ENCODE peak calls at places on chromosome 6, in five cellular contexts. M is HCT116, J is OCI-LY7, Z is GM23338, S is GM23248. K is an unnamed sample.

GRCh38 chr6:134984821-134985220 is 34.9 kb upstream of the ALDH8A1 start:
- DNase-seq in M (no peak), J (no peak), Z (no peak), S (peak), K (no peak)

GRCh38 chr6:137493218-137494038 is 766 bp downstream of the OLIG3 start:
- DNase-seq in M (no peak), J (no peak), Z (peak), S (no peak), K (no peak)

GRCh38 chr6:62229231-62229630 is 56.8 kb downstream of the KHDRBS2 start:
- DNase-seq in M (no peak), J (no peak), Z (no peak), S (no peak), K (peak)

GRCh38 chr6:29628419-29629281 is 4.3 kb downstream of the GABBR1 start:
- DNase-seq in M (no peak), J (peak), Z (peak), S (peak), K (peak)

GRCh38 chr6:137217801-137218472 is 1.2 kb downstream of the IFNGR1 start:
- DNase-seq in M (no peak), J (peak), Z (no peak), S (peak), K (peak)

GRCh38 chr6:56663344-56663743 is 20.7 kb upstream of the DST start:
- DNase-seq in M (no peak), J (no peak), Z (no peak), S (peak), K (peak)

GRCh38 chr6:125153541-125154183 is at the start of gene TPD52L1:
- DNase-seq in M (peak), J (peak), Z (peak), S (peak), K (peak)

GRCh38 chr6:97085772-97086171 is 161.2 kb downstream of the KLHL32 start:
- DNase-seq in M (no peak), J (no peak), Z (no peak), S (peak), K (no peak)

GRCh38 chr6:15462717-15463525 is 199.9 kb downstream of the DTNBP1 start:
- DNase-seq in M (no peak), J (no peak), Z (no peak), S (peak), K (no peak)

GRCh38 chr6:134295953-134296553 is 21.9 kb downstream of the SGK1 start:
- DNase-seq in M (peak), J (peak), Z (peak), S (peak), K (peak)

GRCh38 chr6:16690244-16691142 is 70.8 kb downstream of the ATXN1 start:
- DNase-seq in M (no peak), J (no peak), Z (no peak), S (peak), K (no peak)

GRCh38 chr6:27893836-27894807 is 18.1 kb downstream of the OR2B2 start:
- DNase-seq in M (peak), J (peak), Z (peak), S (peak), K (peak)

GRCh38 chr6:139187489-139187888 is 52.6 kb downstream of the HECA start:
- DNase-seq in M (no peak), J (no peak), Z (no peak), S (no peak), K (no peak)

DNA sequence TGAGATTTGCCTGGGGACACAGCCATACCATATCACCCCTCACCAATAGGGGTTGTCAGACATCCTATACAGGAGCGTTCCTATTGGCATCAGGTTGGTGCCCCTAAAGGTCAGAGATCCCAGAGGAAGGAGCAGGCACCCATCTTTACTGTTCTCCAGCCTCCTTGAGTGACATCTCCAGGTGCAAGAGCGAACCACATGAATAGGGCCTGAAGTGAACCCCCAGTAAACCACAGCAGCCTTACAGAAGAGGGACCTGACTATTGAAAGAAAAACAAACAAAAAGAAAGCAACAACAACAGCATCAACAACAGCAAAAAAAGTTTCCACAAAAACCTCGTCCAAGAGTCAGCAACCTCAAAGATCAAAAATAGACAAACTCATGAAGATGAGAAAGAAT is 32.7 kb upstream of the SENP6 start:
- DNase-seq in M (no peak), J (no peak), Z (no peak), S (no peak), K (no peak)
- H3K4me2 ChIP-seq in M (no peak), J (no peak), Z (no peak), S (no peak), K (no peak)

GRCh38 chr6:18307006-18307405 is 42.7 kb upstream of the DEK start:
- DNase-seq in M (no peak), J (no peak), Z (peak), S (peak), K (no peak)

GRCh38 chr6:18308070-18308735 is 43.9 kb upstream of the DEK start:
- DNase-seq in M (no peak), J (no peak), Z (no peak), S (peak), K (no peak)

GRCh38 chr6:18302561-18303439 is 38.5 kb upstream of the DEK start:
- DNase-seq in M (no peak), J (peak), Z (peak), S (no peak), K (no peak)
- TF ChIP-seq EZH2phosphoT487 in M (no peak), J (no peak), Z (no peak), S (no peak), K (no peak)

GRCh38 chr6:320351-321157 is 28.3 kb downstream of the DUSP22 start:
- DNase-seq in M (no peak), J (no peak), Z (no peak), S (no peak), K (no peak)
- H3K4me2 ChIP-seq in M (no peak), J (peak), Z (no peak), S (no peak), K (no peak)

GRCh38 chr6:143110996-143111395 is 50.3 kb downstream of the AIG1 start:
- DNase-seq in M (no peak), J (no peak), Z (no peak), S (peak), K (no peak)
- TF ChIP-seq EZH2phosphoT487 in M (no peak), J (no peak), Z (no peak), S (no peak), K (no peak)

GRCh38 chr6:129683606-129684322 is 26.2 kb downstream of the ARHGAP18 start:
- DNase-seq in M (peak), J (peak), Z (no peak), S (peak), K (peak)

GRCh38 chr6:129684903-129685639 is 24.9 kb downstream of the ARHGAP18 start:
- DNase-seq in M (no peak), J (no peak), Z (no peak), S (no peak), K (no peak)

GRCh38 chr6:129685640-129686031 is 24.3 kb downstream of the ARHGAP18 start:
- DNase-seq in M (no peak), J (no peak), Z (no peak), S (no peak), K (no peak)

GRCh38 chr6:129684323-129684884 is 25.6 kb downstream of the ARHGAP18 start:
- DNase-seq in M (no peak), J (no peak), Z (no peak), S (no peak), K (no peak)

GRCh38 chr6:129686941-129687627 is 22.9 kb downstream of the ARHGAP18 start:
- DNase-seq in M (no peak), J (peak), Z (no peak), S (peak), K (no peak)
- H3K4me2 ChIP-seq in M (peak), J (peak), Z (no peak), S (no peak), K (no peak)

GRCh38 chr6:101395345-101395744 is 1.8 kb downstream of the GRIK2 start:
- DNase-seq in M (no peak), J (no peak), Z (no peak), S (peak), K (no peak)
- TF ChIP-seq EZH2phosphoT487 in M (no peak), J (no peak), Z (no peak), S (no peak), K (no peak)

DNA sequence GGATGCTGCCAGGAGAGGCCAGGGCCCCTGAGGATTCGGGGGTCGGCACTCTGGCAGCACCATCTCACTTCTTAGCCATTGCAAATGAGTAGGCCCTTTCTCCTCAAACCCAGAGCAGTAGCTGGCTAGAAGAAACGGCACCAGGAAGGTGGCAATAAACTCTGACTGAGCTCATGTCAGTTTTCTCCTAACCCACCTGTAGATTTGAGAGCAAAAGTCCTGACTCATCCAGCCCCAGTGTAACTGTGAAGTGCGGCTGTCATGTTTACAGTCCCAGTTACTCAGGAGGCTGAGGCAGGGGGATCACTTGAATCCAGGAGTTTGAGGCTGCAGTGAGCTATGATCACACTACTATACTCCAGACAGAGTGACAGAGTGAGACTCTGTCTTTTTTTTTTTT is 35.8 kb downstream of the ZC3H12D start:
- DNase-seq in M (no peak), J (no peak), Z (no peak), S (no peak), K (no peak)
- H3K4me2 ChIP-seq in M (no peak), J (no peak), Z (no peak), S (no peak), K (no peak)

DNA sequence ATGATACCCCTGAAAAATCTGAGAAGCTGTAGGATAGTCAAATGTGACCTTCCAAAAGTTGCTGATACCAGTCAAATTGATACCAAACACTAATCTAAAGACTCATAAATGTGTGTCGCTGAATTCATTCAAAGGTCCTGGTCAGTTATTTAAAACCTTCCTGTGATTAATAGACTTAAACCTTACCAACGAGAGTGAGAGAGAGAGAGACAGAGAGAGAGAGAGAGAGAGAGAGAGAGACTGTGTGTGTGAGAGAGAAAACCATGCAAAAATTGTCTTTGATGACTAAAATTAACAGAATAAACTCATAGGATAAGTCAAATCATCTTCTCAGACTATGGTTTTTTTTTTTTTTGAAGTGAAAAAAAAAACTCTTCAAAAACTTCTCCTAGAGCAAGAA is 370.9 kb upstream of the HS3ST5 start:
- DNase-seq in M (no peak), J (no peak), Z (no peak), S (no peak), K (no peak)
- TF ChIP-seq EZH2phosphoT487 in M (no peak), J (no peak), Z (no peak), S (no peak), K (no peak)